ENCODE peak calls at places on chromosomes 16 and 17, in seven cellular contexts. One of them, this sample, is unnamed.
A peak's percentile ranks its signal among the peaks of the same experiment; 100 is the strongest.

GRCh38 chr17:76641501-76641900 is 2.1 kb downstream of the ST6GALNAC1 start:
- DNase-seq in CD8-positive, alpha-beta T cell: no peak
- DNase-seq in astrocyte of the spinal cord: no peak
- DNase-seq in transverse colon: no peak
- DNase-seq in ovary: no peak
- DNase-seq in IMR-90: no peak
- DNase-seq in A549: peak; percentile 92
- DNase-seq in this sample: no peak

GRCh38 chr17:27109346-27109745 is 184.6 kb upstream of the WSB1 start:
- DNase-seq in IMR-90: no peak
- DNase-seq in ovary: no peak
- DNase-seq in CD8-positive, alpha-beta T cell: no peak
- DNase-seq in transverse colon: no peak
- DNase-seq in A549: no peak
- DNase-seq in astrocyte of the spinal cord: no peak
- DNase-seq in this sample: no peak

GRCh38 chr16:15415411-15416070 is 18.8 kb upstream of the BMERB1 start:
- DNase-seq in IMR-90: peak; percentile 38
- DNase-seq in A549: no peak
- DNase-seq in CD8-positive, alpha-beta T cell: no peak
- DNase-seq in ovary: no peak
- DNase-seq in astrocyte of the spinal cord: peak; percentile 48
- DNase-seq in transverse colon: no peak
- DNase-seq in this sample: no peak

GRCh38 chr16:11170696-11171447 is 85.1 kb downstream of the SOCS1 start:
- DNase-seq in astrocyte of the spinal cord: no peak
- DNase-seq in ovary: no peak
- DNase-seq in IMR-90: no peak
- DNase-seq in transverse colon: no peak
- DNase-seq in CD8-positive, alpha-beta T cell: no peak
- DNase-seq in A549: no peak
- DNase-seq in this sample: no peak

GRCh38 chr17:5413682-5414081 is 5.8 kb downstream of the NUP88 start:
- DNase-seq in transverse colon: no peak
- DNase-seq in A549: peak; percentile 25
- DNase-seq in CD8-positive, alpha-beta T cell: no peak
- DNase-seq in ovary: no peak
- DNase-seq in astrocyte of the spinal cord: peak; percentile 88
- DNase-seq in IMR-90: peak; percentile 93
- DNase-seq in this sample: peak; percentile 82

GRCh38 chr17:3796110-3796821 is 4.7 kb downstream of the ITGAE start:
- DNase-seq in transverse colon: peak; percentile 57
- DNase-seq in ovary: no peak
- DNase-seq in CD8-positive, alpha-beta T cell: peak; percentile 86
- DNase-seq in A549: no peak
- DNase-seq in astrocyte of the spinal cord: no peak
- DNase-seq in IMR-90: no peak
- DNase-seq in this sample: no peak

GRCh38 chr16:54817940-54818574 is 112.6 kb upstream of the IRX5 start:
- DNase-seq in astrocyte of the spinal cord: no peak
- DNase-seq in A549: no peak
- DNase-seq in transverse colon: no peak
- DNase-seq in IMR-90: no peak
- DNase-seq in CD8-positive, alpha-beta T cell: no peak
- DNase-seq in ovary: no peak
- DNase-seq in this sample: no peak

GRCh38 chr17:12815642-12816141 is 26.4 kb downstream of the ARHGAP44 start:
- DNase-seq in IMR-90: no peak
- DNase-seq in A549: no peak
- DNase-seq in astrocyte of the spinal cord: no peak
- DNase-seq in ovary: no peak
- DNase-seq in CD8-positive, alpha-beta T cell: no peak
- DNase-seq in transverse colon: no peak
- DNase-seq in this sample: no peak

GRCh38 chr17:53406907-53407306 is 415.8 kb upstream of the KIF2B start:
- DNase-seq in transverse colon: no peak
- DNase-seq in ovary: no peak
- DNase-seq in IMR-90: no peak
- DNase-seq in A549: no peak
- DNase-seq in astrocyte of the spinal cord: no peak
- DNase-seq in CD8-positive, alpha-beta T cell: no peak
- DNase-seq in this sample: no peak

GRCh38 chr17:79478841-79479240 is 132.0 kb downstream of the RBFOX3 start:
- DNase-seq in transverse colon: no peak
- DNase-seq in ovary: no peak
- DNase-seq in IMR-90: no peak
- DNase-seq in CD8-positive, alpha-beta T cell: no peak
- DNase-seq in A549: no peak
- DNase-seq in astrocyte of the spinal cord: no peak
- DNase-seq in this sample: no peak

GRCh38 chr16:67425046-67425445 is 5.9 kb upstream of the HSD11B2 start:
- DNase-seq in IMR-90: no peak
- DNase-seq in astrocyte of the spinal cord: no peak
- DNase-seq in A549: no peak
- DNase-seq in transverse colon: no peak
- DNase-seq in ovary: no peak
- DNase-seq in CD8-positive, alpha-beta T cell: no peak
- DNase-seq in this sample: no peak

GRCh38 chr16:1770328-1771071 is 843 bp downstream of the NME3 start:
- DNase-seq in transverse colon: peak; percentile 75
- DNase-seq in A549: peak; percentile 51
- DNase-seq in ovary: peak; percentile 83
- DNase-seq in IMR-90: peak; percentile 47
- DNase-seq in astrocyte of the spinal cord: peak; percentile 50
- DNase-seq in CD8-positive, alpha-beta T cell: peak; percentile 66
- DNase-seq in this sample: no peak

GRCh38 chr17:28727727-28728363 is 743 bp upstream of the NEK8 start:
- DNase-seq in ovary: peak; percentile 68
- DNase-seq in A549: peak; percentile 87
- DNase-seq in CD8-positive, alpha-beta T cell: peak; percentile 83
- DNase-seq in IMR-90: peak; percentile 48
- DNase-seq in astrocyte of the spinal cord: peak; percentile 43
- DNase-seq in transverse colon: peak; percentile 83
- DNase-seq in this sample: no peak

GRCh38 chr16:57803413-57803990 is 1.2 kb upstream of the KIFC3 start:
- DNase-seq in astrocyte of the spinal cord: no peak
- DNase-seq in ovary: no peak
- DNase-seq in IMR-90: no peak
- DNase-seq in A549: no peak
- DNase-seq in transverse colon: no peak
- DNase-seq in CD8-positive, alpha-beta T cell: no peak
- DNase-seq in this sample: no peak

GRCh38 chr16:52586159-52586558 is 39.2 kb upstream of the TOX3 start:
- DNase-seq in astrocyte of the spinal cord: no peak
- DNase-seq in transverse colon: no peak
- DNase-seq in ovary: no peak
- DNase-seq in CD8-positive, alpha-beta T cell: no peak
- DNase-seq in IMR-90: no peak
- DNase-seq in A549: no peak
- DNase-seq in this sample: no peak

GRCh38 chr16:56941092-56941491 is 9.2 kb downstream of the HERPUD1 start:
- DNase-seq in CD8-positive, alpha-beta T cell: no peak
- DNase-seq in IMR-90: no peak
- DNase-seq in astrocyte of the spinal cord: no peak
- DNase-seq in transverse colon: no peak
- DNase-seq in ovary: no peak
- DNase-seq in A549: no peak
- DNase-seq in this sample: no peak

GRCh38 chr17:38572292-38572664 is 33.5 kb downstream of the SRCIN1 start:
- DNase-seq in transverse colon: no peak
- DNase-seq in A549: no peak
- DNase-seq in CD8-positive, alpha-beta T cell: no peak
- DNase-seq in ovary: no peak
- DNase-seq in astrocyte of the spinal cord: no peak
- DNase-seq in IMR-90: no peak
- DNase-seq in this sample: no peak
- H3K4me3 ChIP-seq in transverse colon: peak overlapping the region; percentile 39
- H3K4me3 ChIP-seq in A549: peak overlapping the region; percentile 61
- H3K4me3 ChIP-seq in CD8-positive, alpha-beta T cell: no peak overlapping the region
- H3K4me3 ChIP-seq in ovary: peak overlapping the region; percentile 22
- H3K4me3 ChIP-seq in astrocyte of the spinal cord: no peak overlapping the region
- H3K4me3 ChIP-seq in IMR-90: no peak overlapping the region
- H3K4me3 ChIP-seq in this sample: no peak overlapping the region

GRCh38 chr16:660459-661183 is 7.3 kb upstream of the RHOT2 start:
- DNase-seq in astrocyte of the spinal cord: peak; percentile 78
- DNase-seq in A549: peak; percentile 94
- DNase-seq in IMR-90: peak; percentile 77
- DNase-seq in ovary: peak; percentile 91
- DNase-seq in transverse colon: peak; percentile 91
- DNase-seq in CD8-positive, alpha-beta T cell: peak; percentile 66
- DNase-seq in this sample: peak; percentile 32
- TF ChIP-seq CTCF in astrocyte of the spinal cord: peak; percentile 54
- TF ChIP-seq CTCF in A549: peak; percentile 48
- TF ChIP-seq CTCF in IMR-90: peak; percentile 37
- TF ChIP-seq CTCF in ovary: peak; percentile 75
- TF ChIP-seq CTCF in transverse colon: peak; percentile 69
- TF ChIP-seq CTCF in CD8-positive, alpha-beta T cell: no peak
- TF ChIP-seq CTCF in this sample: peak; percentile 43

DNA sequence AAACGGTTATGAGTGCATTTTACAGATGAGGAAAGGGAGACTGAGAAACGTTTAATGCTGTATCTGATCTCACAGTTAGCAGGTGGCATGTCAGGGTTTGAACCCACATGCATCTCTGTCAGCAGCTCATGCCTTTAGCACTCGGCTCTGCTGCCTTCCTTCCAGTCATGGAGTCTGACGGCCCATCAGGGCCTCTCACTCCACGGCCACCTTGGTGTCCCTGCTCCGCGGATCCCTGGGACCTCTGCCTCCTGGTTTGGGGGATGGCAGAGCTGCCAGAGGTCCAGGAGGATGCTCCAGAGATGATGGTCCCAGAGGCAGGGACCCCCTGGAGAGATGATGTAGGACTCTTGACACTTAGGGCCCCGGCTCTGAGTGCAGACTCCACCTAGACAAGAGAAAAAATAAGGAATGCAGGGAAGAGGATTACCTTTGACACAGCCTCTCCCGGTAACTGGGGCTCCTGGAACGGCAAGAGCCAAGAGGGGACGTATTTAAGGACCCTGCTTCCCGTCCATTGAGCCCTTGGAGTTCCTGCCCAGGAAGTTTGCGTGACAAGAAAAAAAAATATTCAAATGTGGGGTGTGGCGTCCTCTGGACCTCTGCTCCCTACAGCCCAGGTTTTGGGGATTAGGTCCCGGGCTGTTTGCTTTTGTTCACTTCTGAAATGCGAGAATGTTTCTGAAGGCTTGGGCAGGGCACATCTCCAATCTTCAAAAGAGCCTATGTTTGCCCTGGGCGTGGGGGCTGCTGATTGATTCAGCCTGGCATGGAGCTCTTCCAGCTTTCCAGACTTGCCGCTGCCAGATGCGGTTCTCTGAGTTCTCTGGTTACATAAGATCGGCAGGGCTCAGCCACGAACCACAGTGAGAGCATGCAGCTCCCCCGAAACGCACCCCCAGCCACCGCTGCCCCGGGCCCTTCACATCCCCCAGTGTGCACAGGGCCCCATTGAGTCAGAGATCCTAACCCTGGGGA is at the start of gene ALDH3A1:
- DNase-seq in CD8-positive, alpha-beta T cell: no peak
- DNase-seq in transverse colon: peak; percentile 58
- DNase-seq in IMR-90: no peak
- DNase-seq in A549: peak; percentile 99
- DNase-seq in ovary: no peak
- DNase-seq in astrocyte of the spinal cord: no peak
- DNase-seq in this sample: no peak
- H3K4me3 ChIP-seq in CD8-positive, alpha-beta T cell: no peak within 1 kb of the TSS
- H3K4me3 ChIP-seq in transverse colon: no peak within 1 kb of the TSS
- H3K4me3 ChIP-seq in IMR-90: no peak within 1 kb of the TSS
- H3K4me3 ChIP-seq in A549: peak within 1 kb of the TSS; percentile 53
- H3K4me3 ChIP-seq in ovary: no peak within 1 kb of the TSS
- H3K4me3 ChIP-seq in astrocyte of the spinal cord: no peak within 1 kb of the TSS
- H3K4me3 ChIP-seq in this sample: no peak within 1 kb of the TSS

GRCh38 chr17:42536048-42536371 is at the start of gene NAGLU:
- DNase-seq in ovary: peak; percentile 97
- DNase-seq in CD8-positive, alpha-beta T cell: peak; percentile 87
- DNase-seq in astrocyte of the spinal cord: peak; percentile 82
- DNase-seq in IMR-90: peak; percentile 79
- DNase-seq in transverse colon: peak; percentile 97
- DNase-seq in A549: peak; percentile 91
- DNase-seq in this sample: no peak
- TF ChIP-seq CTCF in ovary: no peak
- TF ChIP-seq CTCF in CD8-positive, alpha-beta T cell: no peak
- TF ChIP-seq CTCF in astrocyte of the spinal cord: no peak
- TF ChIP-seq CTCF in IMR-90: no peak
- TF ChIP-seq CTCF in transverse colon: no peak
- TF ChIP-seq CTCF in A549: no peak
- TF ChIP-seq CTCF in this sample: no peak

DNA sequence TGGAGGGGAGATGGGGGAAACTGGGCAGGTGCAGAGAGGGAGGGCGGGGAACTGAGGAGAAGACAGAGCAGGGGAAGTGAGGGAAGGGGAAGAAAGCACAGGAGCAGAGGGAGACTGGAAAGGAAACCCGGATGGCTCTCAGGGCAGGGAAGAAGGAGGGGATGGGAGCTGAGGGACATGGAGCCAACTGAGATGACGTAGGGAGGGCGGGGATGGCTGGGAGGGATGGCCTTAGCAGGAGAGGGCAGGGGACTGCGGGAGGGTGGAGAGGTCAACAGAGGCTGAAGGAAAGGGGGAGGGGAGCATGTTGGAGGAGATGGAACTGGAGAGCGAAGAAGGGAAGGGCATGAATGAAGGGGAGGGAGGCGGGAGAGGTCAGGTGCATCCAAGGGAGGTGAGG is 81.9 kb downstream of the KCNJ12 start:
- DNase-seq in IMR-90: no peak
- DNase-seq in ovary: no peak
- DNase-seq in astrocyte of the spinal cord: no peak
- DNase-seq in CD8-positive, alpha-beta T cell: peak; percentile 35
- DNase-seq in A549: no peak
- DNase-seq in transverse colon: no peak
- DNase-seq in this sample: no peak
- H3K4me3 ChIP-seq in IMR-90: no peak overlapping the region
- H3K4me3 ChIP-seq in ovary: no peak overlapping the region
- H3K4me3 ChIP-seq in astrocyte of the spinal cord: no peak overlapping the region
- H3K4me3 ChIP-seq in CD8-positive, alpha-beta T cell: no peak overlapping the region
- H3K4me3 ChIP-seq in A549: no peak overlapping the region
- H3K4me3 ChIP-seq in transverse colon: no peak overlapping the region
- H3K4me3 ChIP-seq in this sample: no peak overlapping the region

This sample was measured in astrocyte of the cerebellum.